ENCODE peak calls at places on chromosomes 16 and 17, in six cellular contexts. N is K562, C is endothelial cell of umbilical vein, G is H1, X is HepG2, T is GM12878. K is an unnamed sample.

GRCh38 chr17:7220593-7221280 is 999 bp downstream of the ACADVL start:
- DNase-seq in N (no peak), C (peak), G (no peak), X (peak), T (no peak), K (no peak)

GRCh38 chr16:10466861-10467260 is 81.0 kb downstream of the ATF7IP2 start:
- DNase-seq in N (no peak), C (no peak), G (no peak), X (no peak), T (no peak), K (no peak)

GRCh38 chr17:54172096-54172495 is 349.4 kb downstream of the KIF2B start:
- DNase-seq in N (no peak), C (no peak), G (no peak), X (no peak), T (no peak), K (no peak)

GRCh38 chr17:49913226-49914095 is 55.5 kb upstream of the DLX4 start:
- DNase-seq in N (peak), C (no peak), G (no peak), X (no peak), T (no peak), K (peak)

GRCh38 chr16:83843657-83844056 is 35.9 kb downstream of the HSBP1 start:
- DNase-seq in N (no peak), C (no peak), G (no peak), X (no peak), T (no peak), K (no peak)

GRCh38 chr17:30321314-30321713 is 12.5 kb downstream of the TMIGD1 start:
- DNase-seq in N (no peak), C (no peak), G (no peak), X (no peak), T (no peak), K (no peak)

GRCh38 chr17:61668486-61668885 is 77.5 kb upstream of the NACA2 start:
- DNase-seq in N (no peak), C (no peak), G (no peak), X (no peak), T (no peak), K (no peak)

GRCh38 chr16:46482895-46483294 is 138.3 kb downstream of the SHCBP1 start:
- DNase-seq in N (no peak), C (no peak), G (no peak), X (peak), T (no peak), K (no peak)

GRCh38 chr17:46764335-46764708 is 54.2 kb downstream of the WNT3 start:
- DNase-seq in N (no peak), C (no peak), G (no peak), X (no peak), T (no peak), K (no peak)

GRCh38 chr16:88379694-88380040 is 3.1 kb upstream of the ZNF469 start:
- DNase-seq in N (no peak), C (no peak), G (no peak), X (no peak), T (no peak), K (no peak)

GRCh38 chr17:45431531-45432404 is 902 bp downstream of the ARHGAP27 start:
- DNase-seq in N (peak), C (peak), G (peak), X (peak), T (no peak), K (peak)

GRCh38 chr17:44110823-44111633 is 12.4 kb downstream of the HDAC5 start:
- DNase-seq in N (peak), C (peak), G (peak), X (peak), T (peak), K (no peak)

GRCh38 chr17:9971991-9972390 is 66.9 kb upstream of the RCVRN start:
- DNase-seq in N (no peak), C (no peak), G (no peak), X (no peak), T (no peak), K (no peak)

GRCh38 chr16:56815721-56816120 is 49.3 kb upstream of the SLC12A3 start:
- DNase-seq in N (no peak), C (no peak), G (no peak), X (no peak), T (no peak), K (no peak)

GRCh38 chr17:83183951-83184506 is 104.6 kb downstream of the METRNL start:
- DNase-seq in N (no peak), C (peak), G (no peak), X (no peak), T (no peak), K (no peak)

GRCh38 chr17:3974138-3974687 is 10.0 kb upstream of the ATP2A3 start:
- DNase-seq in N (peak), C (peak), G (no peak), X (no peak), T (no peak), K (no peak)

GRCh38 chr17:8018436-8018835 is 16.0 kb downstream of the GUCY2D start:
- DNase-seq in N (no peak), C (no peak), G (no peak), X (no peak), T (no peak), K (no peak)

DNA sequence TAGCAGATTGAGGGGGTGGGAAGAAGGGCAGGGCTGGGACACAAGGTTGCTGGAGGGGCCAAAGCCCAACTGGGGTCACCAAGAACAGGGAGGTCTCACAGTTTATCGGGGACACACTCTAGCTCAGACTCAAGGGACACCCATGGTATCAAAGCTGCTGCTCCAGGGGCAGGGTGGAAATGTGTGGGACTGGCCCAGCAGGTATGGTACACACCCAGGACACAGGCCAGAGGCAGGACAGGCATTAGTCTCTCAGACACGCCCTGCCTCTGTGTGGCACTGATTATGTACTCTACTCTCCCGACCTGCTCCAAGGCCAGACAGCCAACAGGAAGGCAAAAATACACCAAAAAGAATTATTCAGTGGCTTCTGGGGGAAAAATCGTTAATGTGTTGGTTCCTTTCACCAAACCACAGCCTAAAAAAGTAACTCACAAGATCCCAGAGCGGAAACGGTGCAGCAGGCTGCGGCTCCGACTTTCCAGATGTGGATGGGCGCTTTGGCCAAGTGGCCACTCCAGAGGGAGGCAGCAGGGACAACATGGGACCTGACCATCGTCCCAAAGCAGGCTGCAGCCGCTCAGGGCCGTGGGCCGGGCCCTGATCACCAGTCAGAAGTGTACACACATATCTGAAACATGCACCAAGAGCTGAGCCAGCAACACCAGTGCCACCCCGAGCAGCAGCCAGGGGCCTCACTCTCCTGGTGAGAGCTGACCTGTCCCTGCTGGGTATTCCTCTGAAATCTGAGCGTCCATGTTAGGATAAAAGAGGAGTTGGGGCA is 978 bp upstream of the SIRT7 start:
- DNase-seq in N (no peak), C (no peak), G (no peak), X (no peak), T (no peak), K (no peak)
- TF ChIP-seq POLR2A in N (no peak), C (no peak), G (no peak), X (no peak), T (no peak), K (no peak)

GRCh38 chr17:47857551-47858410 is 6.8 kb upstream of the SP6 start:
- DNase-seq in N (no peak), C (no peak), G (no peak), X (no peak), T (no peak), K (no peak)

GRCh38 chr17:47853616-47854015 is 2.7 kb upstream of the SP6 start:
- DNase-seq in N (no peak), C (no peak), G (no peak), X (no peak), T (no peak), K (no peak)

GRCh38 chr17:47856830-47857229 is 5.9 kb upstream of the SP6 start:
- DNase-seq in N (no peak), C (no peak), G (no peak), X (no peak), T (no peak), K (no peak)

GRCh38 chr17:47852113-47852949 is 1.4 kb upstream of the SP6 start:
- DNase-seq in N (peak), C (no peak), G (no peak), X (no peak), T (no peak), K (no peak)

DNA sequence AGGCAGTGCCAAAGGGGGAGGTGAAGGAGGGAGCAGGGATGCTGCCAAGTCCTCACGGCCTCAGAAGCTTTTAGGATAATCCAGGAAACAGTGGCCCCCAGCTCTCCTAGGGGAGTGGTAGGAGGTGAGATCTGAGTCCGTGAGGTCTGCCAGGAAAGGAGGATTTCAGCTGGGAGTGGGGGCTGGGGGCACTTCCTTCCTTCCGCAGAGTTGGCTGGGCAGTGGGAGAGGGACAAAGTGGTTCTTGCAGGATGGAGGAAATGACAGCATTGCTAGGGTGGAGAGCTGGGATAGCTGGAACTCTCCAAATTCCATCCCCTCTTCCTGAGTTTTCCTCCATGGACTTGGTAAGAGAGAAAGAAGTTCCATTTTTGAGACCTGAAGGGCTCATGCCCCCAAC is 4.8 kb upstream of the SP6 start:
- DNase-seq in N (no peak), C (peak), G (no peak), X (no peak), T (no peak), K (no peak)
- TF ChIP-seq MAX in N (no peak), C (no peak), G (no peak), X (no peak), T (no peak), K (no peak)

GRCh38 chr17:70636517-70637133 is 467.3 kb downstream of the KCNJ2 start:
- DNase-seq in N (peak), C (peak), G (no peak), X (peak), T (no peak), K (peak)
- H3K9ac ChIP-seq in N (no peak), C (no peak), G (no peak), X (no peak), T (no peak), K (no peak)

DNA sequence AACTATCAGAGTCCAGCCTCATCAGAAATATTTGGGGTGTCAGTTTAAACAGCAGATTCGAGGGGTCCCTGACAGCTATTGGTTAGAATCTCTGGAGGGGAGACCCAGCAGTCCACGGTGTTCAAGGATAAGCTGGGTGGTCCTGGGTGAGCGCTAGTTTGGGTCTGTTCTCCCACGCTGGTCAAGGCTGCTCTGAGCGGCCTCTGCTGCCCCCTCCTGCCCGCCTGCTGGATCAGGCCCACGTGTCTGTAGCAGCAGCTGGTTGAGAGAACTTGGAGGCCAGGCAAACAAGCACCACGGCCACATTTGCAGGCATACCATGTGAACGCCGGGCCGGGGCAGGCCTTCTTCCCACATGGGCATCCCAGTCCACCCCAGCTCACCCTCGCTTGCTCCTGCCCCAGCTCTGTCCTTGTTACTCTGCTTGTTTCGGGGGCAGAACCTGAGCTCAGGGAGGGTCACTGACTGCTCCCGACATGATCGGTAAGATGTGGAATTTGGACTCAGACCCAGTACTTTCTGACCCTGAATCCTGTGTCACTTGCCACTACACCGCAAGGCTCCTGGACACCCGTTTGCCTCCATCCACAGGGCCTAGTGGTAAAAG is 7.4 kb downstream of the FOXF1 start:
- DNase-seq in N (peak), C (peak), G (no peak), X (peak), T (no peak), K (peak)
- TF ChIP-seq POLR2A in N (no peak), C (no peak), G (no peak), X (no peak), T (no peak), K (no peak)

GRCh38 chr16:1745181-1745899 is 26.0 kb downstream of the NME3 start:
- DNase-seq in N (no peak), C (no peak), G (no peak), X (no peak), T (no peak), K (no peak)

GRCh38 chr16:1747934-1748333 is 23.4 kb downstream of the NME3 start:
- DNase-seq in N (no peak), C (no peak), G (no peak), X (no peak), T (no peak), K (no peak)

GRCh38 chr16:1744338-1744840 is 27.0 kb downstream of the NME3 start:
- DNase-seq in N (no peak), C (no peak), G (no peak), X (no peak), T (no peak), K (no peak)

GRCh38 chr16:1746693-1747195 is 24.6 kb downstream of the NME3 start:
- DNase-seq in N (no peak), C (no peak), G (no peak), X (no peak), T (no peak), K (no peak)

GRCh38 chr16:1745900-1746692 is 25.2 kb downstream of the NME3 start:
- DNase-seq in N (no peak), C (no peak), G (no peak), X (no peak), T (no peak), K (no peak)
- TF ChIP-seq MAX in N (no peak), C (no peak), G (no peak), X (no peak), T (no peak), K (no peak)

GRCh38 chr16:66551362-66551761 is 1.0 kb upstream of the CKLF start:
- DNase-seq in N (peak), C (peak), G (no peak), X (peak), T (peak), K (peak)
- H3K9ac ChIP-seq in N (peak), C (no peak), G (no peak), X (peak), T (no peak), K (peak)

GRCh38 chr17:67074781-67075180 is 30.4 kb downstream of the CACNG1 start:
- DNase-seq in N (no peak), C (no peak), G (no peak), X (no peak), T (no peak), K (no peak)

GRCh38 chr17:67078292-67078691 is 33.9 kb downstream of the CACNG1 start:
- DNase-seq in N (no peak), C (no peak), G (no peak), X (no peak), T (no peak), K (no peak)

GRCh38 chr17:67072885-67073284 is 28.5 kb downstream of the CACNG1 start:
- DNase-seq in N (no peak), C (no peak), G (no peak), X (no peak), T (no peak), K (no peak)

GRCh38 chr17:67079481-67079880 is 35.1 kb downstream of the CACNG1 start:
- DNase-seq in N (no peak), C (no peak), G (no peak), X (no peak), T (no peak), K (no peak)

DNA sequence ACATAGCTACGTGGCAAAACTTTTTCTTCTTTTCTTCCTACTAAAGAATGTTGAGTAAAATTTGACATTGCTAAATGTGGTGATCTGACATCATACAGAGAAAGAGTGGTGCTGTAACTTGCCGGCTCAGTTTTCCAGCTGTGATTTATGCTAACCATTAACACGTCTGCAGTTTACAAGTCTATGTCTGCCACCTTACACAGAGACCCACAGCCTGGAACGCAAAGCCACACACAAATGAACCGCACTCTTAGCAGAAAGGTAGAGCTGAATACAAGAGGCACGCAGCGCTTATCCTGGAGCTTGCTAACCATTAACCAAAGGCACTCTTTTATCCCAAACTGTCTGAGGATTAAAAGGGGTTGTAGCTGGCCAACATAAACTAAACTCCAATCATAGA is 31.9 kb downstream of the CACNG1 start:
- DNase-seq in N (no peak), C (no peak), G (no peak), X (peak), T (no peak), K (no peak)
- TF ChIP-seq POLR2A in N (no peak), C (no peak), G (no peak), X (no peak), T (no peak), K (no peak)

GRCh38 chr16:1678500-1679098 is 520 bp downstream of the JPT2 start:
- DNase-seq in N (no peak), C (peak), G (no peak), X (peak), T (no peak), K (no peak)
- TF ChIP-seq MAX in N (peak), C (no peak), G (no peak), X (peak), T (no peak), K (no peak)

GRCh38 chr16:85449885-85450245 is 163.3 kb upstream of the GSE1 start:
- DNase-seq in N (no peak), C (no peak), G (no peak), X (no peak), T (no peak), K (no peak)
- H3K9ac ChIP-seq in N (no peak), C (no peak), G (no peak), X (no peak), T (no peak), K (no peak)